ENCODE peak calls at places on chromosomes 13 and 19, in four cellular contexts. I is suprapubic skin; X is CD8-positive, alpha-beta T cell; S is AG10803. F is an unnamed sample.

GRCh38 chr13:114173261-114173660 is 5.8 kb upstream of the CFAP97D2 start:
- DNase-seq in S (no peak), I (no peak), X (no peak), F (no peak)

GRCh38 chr13:31639443-31640163 is 99.7 kb upstream of the RXFP2 start:
- DNase-seq in X (no peak), S (peak; percentile 20), I (no peak), F (peak; percentile 38)

GRCh38 chr19:46958542-46958941 is 61.1 kb upstream of the NPAS1 start:
- DNase-seq in I (no peak), X (no peak), S (peak; percentile 96), F (peak; percentile 70)

GRCh38 chr13:107835339-107836018 is 379.9 kb downstream of the LIG4 start:
- DNase-seq in I (no peak), X (no peak), S (peak; percentile 65), F (peak; percentile 87)

GRCh38 chr19:49468746-49469447 is 5.1 kb upstream of the FLT3LG start:
- DNase-seq in S (peak; percentile 75), I (peak; percentile 97), X (peak; percentile 95), F (peak; percentile 66)

GRCh38 chr19:33660426-33661160 is 38.8 kb downstream of the CHST8 start:
- DNase-seq in S (no peak), X (no peak), I (no peak), F (no peak)

GRCh38 chr13:111911141-111911720 is 155.7 kb upstream of the SOX1 start:
- DNase-seq in I (no peak), X (no peak), S (no peak), F (no peak)

GRCh38 chr19:15178629-15179308 is 22.0 kb downstream of the NOTCH3 start:
- DNase-seq in I (no peak), S (no peak), X (no peak), F (no peak)

GRCh38 chr19:44019498-44019897 is 5.7 kb upstream of the ZNF222 start:
- DNase-seq in S (no peak), X (no peak), I (no peak), F (no peak)

GRCh38 chr19:46872967-46873366 is 12.2 kb downstream of the ARHGAP35 start:
- DNase-seq in I (no peak), S (no peak), X (no peak), F (no peak)

GRCh38 chr19:39631178-39631577 is 24.5 kb upstream of the LGALS16 start:
- DNase-seq in I (no peak), X (no peak), S (no peak), F (no peak)

GRCh38 chr19:48625891-48626327 is 6.6 kb downstream of the SPHK2 start:
- DNase-seq in S (no peak), I (no peak), X (no peak), F (no peak)

GRCh38 chr13:42602910-42603309 is 29.0 kb downstream of the TNFSF11 start:
- DNase-seq in X (no peak), S (no peak), I (no peak), F (no peak)

GRCh38 chr13:94305463-94305862 is 174.0 kb downstream of the DCT start:
- DNase-seq in X (no peak), S (peak; percentile 85), I (no peak), F (peak; percentile 94)

GRCh38 chr13:27130223-27131015 is 41.2 kb downstream of the USP12 start:
- DNase-seq in X (no peak), S (peak; percentile 77), I (no peak), F (peak; percentile 74)

GRCh38 chr13:112782433-112783010 is 92.7 kb downstream of the ATP11A start:
- DNase-seq in I (peak; percentile 27), S (no peak), X (no peak), F (peak; percentile 15)

GRCh38 chr19:48501446-48501960 is 10.1 kb downstream of the LMTK3 start:
- DNase-seq in X (peak; percentile 62), S (no peak), I (no peak), F (no peak)

GRCh38 chr19:50147462-50148423 is 15.3 kb downstream of the IZUMO2 start:
- DNase-seq in X (peak; percentile 75), S (peak; percentile 80), I (peak; percentile 89), F (peak; percentile 76)

GRCh38 chr19:22634450-22634827 is 315 bp downstream of the ZNF492 start:
- DNase-seq in S (no peak), X (no peak), I (no peak), F (no peak)

GRCh38 chr19:15118789-15119494 is 11.7 kb downstream of the SYDE1 start:
- DNase-seq in S (no peak), X (no peak), I (no peak), F (no peak)

GRCh38 chr13:50365683-50366391 is 350.6 kb downstream of the KCNRG start:
- DNase-seq in X (peak; percentile 26), S (no peak), I (no peak), F (peak; percentile 23)

GRCh38 chr19:2171349-2172145 is 7.8 kb downstream of the DOT1L start:
- DNase-seq in I (no peak), S (no peak), X (peak; percentile 91), F (peak; percentile 54)

DNA sequence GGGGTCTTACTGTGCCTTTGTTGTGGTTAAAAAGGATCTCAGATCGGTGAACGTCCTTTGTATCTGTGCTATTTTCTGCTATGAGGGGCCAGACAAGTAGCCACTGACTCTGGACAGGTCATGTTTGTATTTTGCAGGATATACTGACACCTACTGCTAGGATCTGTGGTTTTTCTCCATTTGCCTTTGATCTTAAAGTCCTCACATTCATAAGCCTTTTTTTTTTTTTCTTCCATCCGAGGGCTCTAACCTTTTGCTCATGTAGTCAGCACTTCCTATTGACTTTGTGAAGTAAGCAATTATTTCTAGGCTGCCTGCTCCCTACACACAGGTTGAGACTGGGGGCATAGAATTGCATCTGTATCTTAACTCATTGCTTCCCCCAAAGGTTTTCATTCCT is 106.2 kb downstream of the SLITRK5 start:
- DNase-seq in S (no peak), I (no peak), X (no peak), F (peak; percentile 13)
- TF ChIP-seq CTCF in S (no peak), I (no peak), X (no peak), F (no peak)

GRCh38 chr19:41327499-41328156 is 17.7 kb downstream of the CCDC97 start:
- DNase-seq in I (peak; percentile 89), X (peak; percentile 98), S (no peak), F (peak; percentile 38)

GRCh38 chr19:41324921-41325639 is 15.1 kb downstream of the CCDC97 start:
- DNase-seq in S (peak; percentile 78), X (peak; percentile 51), I (no peak), F (peak; percentile 82)

GRCh38 chr19:41325640-41325946 is 15.6 kb downstream of the CCDC97 start:
- DNase-seq in X (no peak), S (no peak), I (no peak), F (no peak)

GRCh38 chr19:41327076-41327475 is 17.1 kb downstream of the CCDC97 start:
- DNase-seq in I (no peak), X (peak; percentile 56), S (no peak), F (peak; percentile 21)

GRCh38 chr19:41325947-41326706 is 16.2 kb downstream of the CCDC97 start:
- DNase-seq in I (no peak), X (peak; percentile 54), S (peak; percentile 85), F (peak; percentile 84)
- TF ChIP-seq CTCF in I (no peak), X (no peak), S (no peak), F (no peak)

GRCh38 chr19:55777528-55777927 is 8.6 kb downstream of the RFPL4AL1 start:
- DNase-seq in S (no peak), X (no peak), I (no peak), F (no peak)
- TF ChIP-seq CTCF in S (no peak), X (no peak), I (no peak), F (no peak)

GRCh38 chr19:36027696-36028095 is 5.0 kb downstream of the CLIP3 start:
- DNase-seq in X (no peak), S (no peak), I (no peak), F (no peak)

GRCh38 chr19:36028313-36029041 is 4.2 kb downstream of the CLIP3 start:
- DNase-seq in X (no peak), I (no peak), S (no peak), F (no peak)

GRCh38 chr19:36032251-36033104 is at the start of gene CLIP3:
- DNase-seq in I (peak; percentile 78), X (peak; percentile 40), S (peak; percentile 67), F (peak; percentile 71)

GRCh38 chr19:36031308-36031707 is 1.4 kb downstream of the CLIP3 start:
- DNase-seq in S (no peak), I (no peak), X (no peak), F (no peak)

DNA sequence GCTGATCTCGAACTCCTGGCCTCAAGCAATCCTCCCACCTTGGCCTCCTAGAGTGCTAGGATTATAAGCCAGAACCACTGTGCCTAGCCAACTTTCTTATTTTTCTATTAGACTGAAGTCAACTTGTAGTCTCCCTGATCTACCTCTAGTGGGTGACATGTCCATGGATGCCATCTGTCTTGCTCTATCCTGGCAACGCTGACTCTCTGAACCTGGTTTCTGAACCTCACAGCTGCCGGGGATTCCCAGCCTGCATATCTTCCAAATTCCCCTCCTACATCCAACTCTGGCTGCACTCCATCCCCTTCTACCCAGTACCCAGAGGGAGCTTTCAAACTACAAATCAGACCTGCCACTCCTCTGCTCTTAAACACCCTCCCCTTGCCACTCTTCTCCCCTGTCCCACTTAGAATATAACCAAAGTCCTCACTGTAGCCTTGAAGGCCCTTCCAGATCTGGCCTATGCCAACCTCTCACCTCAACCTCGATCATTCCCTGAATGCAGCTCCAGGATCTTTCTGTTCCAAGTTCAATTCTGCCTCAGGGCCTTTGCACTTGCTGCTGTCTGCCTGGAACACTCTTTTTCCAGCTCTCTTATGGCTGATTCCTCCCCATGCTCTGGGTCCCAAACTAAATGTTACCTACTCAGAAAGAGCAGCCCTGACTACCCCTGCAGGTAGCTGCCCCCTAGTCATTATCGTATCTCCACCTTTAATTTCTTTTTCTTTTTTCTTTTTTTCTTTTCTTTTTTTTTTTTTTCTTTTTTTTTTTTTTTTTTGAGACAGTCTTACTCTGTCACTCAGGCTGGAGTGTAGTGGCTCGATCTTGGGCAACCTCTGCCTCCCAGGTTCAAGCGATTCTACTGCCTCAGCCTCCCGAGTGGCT is 2.2 kb downstream of the CLIP3 start:
- DNase-seq in I (no peak), X (no peak), S (peak; percentile 59), F (peak; percentile 47)
- TF ChIP-seq CTCF in I (no peak), X (no peak), S (peak; percentile 47), F (peak; percentile 18)

GRCh38 chr13:24858953-24859352 is 95.0 kb downstream of the RNF17 start:
- DNase-seq in S (no peak), I (no peak), X (no peak), F (no peak)
- TF ChIP-seq CTCF in S (no peak), I (no peak), X (no peak), F (no peak)

GRCh38 chr19:739998-740715 is 10.8 kb upstream of the MISP start:
- DNase-seq in I (no peak), X (no peak), S (no peak), F (no peak)
- TF ChIP-seq CTCF in I (no peak), X (no peak), S (no peak), F (no peak)

DNA sequence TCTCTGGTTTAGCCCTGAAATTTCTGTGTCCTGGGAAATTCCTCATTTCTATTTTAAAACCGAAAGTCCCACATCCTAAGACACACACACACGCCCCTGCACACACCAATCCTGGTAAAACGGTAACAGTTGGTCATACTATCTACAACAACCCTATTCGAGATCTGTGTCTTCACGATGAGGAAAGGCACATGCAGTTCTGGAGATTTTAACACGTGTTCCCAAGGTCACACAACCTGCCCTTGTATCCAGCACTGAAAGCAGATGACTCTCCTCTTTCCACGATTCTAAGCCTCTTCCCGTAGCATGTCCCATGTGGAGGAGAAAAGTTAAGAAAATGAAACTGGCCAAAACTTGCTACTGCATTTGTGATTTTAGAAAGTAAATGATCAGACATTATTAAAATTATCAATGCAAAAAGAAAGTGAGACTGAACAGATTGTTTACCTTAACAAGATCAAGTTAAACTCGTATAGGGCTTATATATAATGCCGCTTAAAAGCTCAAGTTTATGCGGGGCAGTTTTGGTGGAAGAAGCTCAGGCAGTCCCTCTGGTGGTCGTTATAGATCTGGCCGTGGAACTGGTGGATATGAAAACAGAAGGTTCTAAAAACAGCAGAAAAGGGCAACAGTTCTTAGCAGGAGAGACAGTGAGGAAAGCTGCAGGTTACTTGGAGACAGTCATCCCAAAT is 32.7 kb downstream of the VSTM1 start:
- DNase-seq in S (peak; percentile 27), I (no peak), X (no peak), F (peak; percentile 52)
- TF ChIP-seq CTCF in S (peak; percentile 67), I (no peak), X (no peak), F (peak; percentile 76)